ENCODE peak calls at places on chromosomes 1 and 21, in four cellular contexts. D is astrocyte; Y is aorta; N is naive thymus-derived CD4-positive, alpha-beta T cell. K is an unnamed sample.

GRCh38 chr1:160354388-160354985 is 11.3 kb downstream of the NCSTN start:
- DNase-seq in N (no peak), D (no peak), Y (peak; percentile 3), K (no peak)

GRCh38 chr1:50105430-50105829 is 3.3 kb upstream of the ELAVL4 start:
- DNase-seq in N (no peak), Y (no peak), D (no peak), K (no peak)

GRCh38 chr1:112849967-112850641 is 105.9 kb downstream of the SLC16A1 start:
- DNase-seq in Y (no peak), D (no peak), N (no peak), K (peak; percentile 29)

GRCh38 chr1:11180342-11180744 is 8.8 kb upstream of the ANGPTL7 start:
- DNase-seq in Y (no peak), D (peak; percentile 77), N (no peak), K (peak; percentile 23)

GRCh38 chr1:199404191-199404590 is 623.3 kb upstream of the NR5A2 start:
- DNase-seq in D (peak; percentile 49), N (no peak), Y (no peak), K (no peak)

GRCh38 chr1:209268479-209268878 is 315.0 kb upstream of the CAMK1G start:
- DNase-seq in Y (no peak), N (no peak), D (no peak), K (no peak)

GRCh38 chr1:35873243-35873642 is 9.8 kb upstream of the AGO1 start:
- DNase-seq in Y (no peak), N (no peak), D (no peak), K (no peak)

GRCh38 chr1:217896490-217896889 is 265.3 kb downstream of the SPATA17 start:
- DNase-seq in Y (no peak), D (peak; percentile 80), N (no peak), K (no peak)

GRCh38 chr1:8077120-8077573 is 51.0 kb upstream of the ERRFI1 start:
- DNase-seq in D (peak; percentile 99), Y (peak; percentile 84), N (no peak), K (no peak)

GRCh38 chr1:42186172-42186571 is 21.6 kb upstream of the GUCA2A start:
- DNase-seq in Y (no peak), N (no peak), D (peak; percentile 77), K (no peak)

GRCh38 chr1:233668725-233669294 is 54.9 kb downstream of the KCNK1 start:
- DNase-seq in D (peak; percentile 78), Y (no peak), N (no peak), K (peak; percentile 77)

GRCh38 chr21:33360281-33360680 is 35.5 kb downstream of the IFNAR1 start:
- DNase-seq in Y (no peak), D (peak; percentile 59), N (no peak), K (no peak)

GRCh38 chr1:184953600-184954219 is 20.6 kb downstream of the NIBAN1 start:
- DNase-seq in D (peak; percentile 84), N (no peak), Y (no peak), K (peak; percentile 99)

GRCh38 chr1:90964444-90965035 is 57.3 kb downstream of the ZNF644 start:
- DNase-seq in N (no peak), Y (no peak), D (peak; percentile 5), K (no peak)

GRCh38 chr21:36901575-36901974 is 64.9 kb downstream of the HLCS start:
- DNase-seq in N (no peak), Y (no peak), D (no peak), K (no peak)

GRCh38 chr1:197519741-197520334 is 251.8 kb downstream of the CRB1 start:
- DNase-seq in N (no peak), D (peak; percentile 5), Y (no peak), K (no peak)

GRCh38 chr1:235407419-235407818 is 40.2 kb downstream of the TBCE start:
- DNase-seq in Y (no peak), D (no peak), N (no peak), K (no peak)

GRCh38 chr21:32143222-32143939 is 135.5 kb downstream of the MIS18A start:
- DNase-seq in Y (no peak), N (no peak), D (peak; percentile 4), K (no peak)

GRCh38 chr1:158461534-158461933 is at the start of gene OR10K1:
- DNase-seq in N (no peak), Y (no peak), D (no peak), K (no peak)

GRCh38 chr1:85289207-85289847 is 12.9 kb upstream of the BCL10 start:
- DNase-seq in Y (no peak), D (peak; percentile 96), N (no peak), K (peak; percentile 99)

GRCh38 chr1:230682882-230683610 is 30.9 kb downstream of the AGT start:
- DNase-seq in N (no peak), D (peak; percentile 73), Y (no peak), K (peak; percentile 43)

GRCh38 chr21:33403786-33404571 is 766 bp downstream of the IFNGR2 start:
- DNase-seq in N (peak; percentile 21), Y (peak; percentile 92), D (peak; percentile 43), K (peak; percentile 38)

GRCh38 chr1:173476664-173477285 is 360 bp upstream of the PRDX6 start:
- DNase-seq in N (peak; percentile 66), Y (peak; percentile 96), D (peak; percentile 73), K (peak; percentile 82)

GRCh38 chr1:205438213-205439158 is 16.6 kb upstream of the LEMD1 start:
- DNase-seq in Y (peak; percentile 91), N (no peak), D (peak; percentile 57), K (no peak)

GRCh38 chr1:54996359-54996868 is 2.3 kb upstream of the BSND start:
- DNase-seq in Y (peak; percentile 95), D (peak; percentile 20), N (peak; percentile 41), K (peak; percentile 45)

GRCh38 chr1:91864017-91864700 is 21.8 kb downstream of the TGFBR3 start:
- DNase-seq in N (no peak), Y (no peak), D (peak; percentile 51), K (peak; percentile 87)

GRCh38 chr1:47684518-47684917 is 246.7 kb downstream of the FOXD2 start:
- DNase-seq in N (no peak), Y (no peak), D (no peak), K (no peak)

GRCh38 chr1:158095737-158096335 is 84.9 kb upstream of the CD1D start:
- DNase-seq in N (no peak), Y (no peak), D (no peak), K (no peak)

GRCh38 chr21:24208562-24209260 is 1398.6 kb downstream of the MRPL39 start:
- DNase-seq in N (no peak), Y (peak; percentile 55), D (no peak), K (no peak)

GRCh38 chr1:192983349-192983980 is 75.7 kb downstream of the UCHL5 start:
- DNase-seq in N (no peak), D (no peak), Y (no peak), K (peak; percentile 34)

GRCh38 chr1:65949933-65950332 is 157.2 kb downstream of the PDE4B start:
- DNase-seq in D (no peak), N (no peak), Y (no peak), K (no peak)

GRCh38 chr21:35578350-35578782 is 482.0 kb downstream of the SETD4 start:
- DNase-seq in Y (no peak), N (no peak), D (peak; percentile 95), K (peak; percentile 76)

GRCh38 chr21:21232320-21232719 is 234.1 kb downstream of the NCAM2 start:
- DNase-seq in N (no peak), D (no peak), Y (no peak), K (no peak)

GRCh38 chr21:42849759-42850412 is 29.5 kb downstream of the WDR4 start:
- DNase-seq in Y (no peak), N (no peak), D (no peak), K (no peak)

GRCh38 chr1:220123889-220124288 is 30.0 kb downstream of the IARS2 start:
- DNase-seq in N (no peak), D (no peak), Y (no peak), K (no peak)

GRCh38 chr1:182993746-182994145 is 29.5 kb upstream of the LAMC1 start:
- DNase-seq in N (no peak), Y (no peak), D (no peak), K (peak; percentile 90)

GRCh38 chr1:15424146-15424667 is 14.0 kb upstream of the CTRC start:
- DNase-seq in Y (no peak), N (no peak), D (no peak), K (no peak)

GRCh38 chr1:28933277-28933676 is 18.9 kb downstream of the EPB41 start:
- DNase-seq in Y (no peak), D (no peak), N (peak; percentile 25), K (peak; percentile 4)

GRCh38 chr1:28926629-28927441 is 12.5 kb downstream of the EPB41 start:
- DNase-seq in Y (no peak), N (peak; percentile 79), D (no peak), K (no peak)

GRCh38 chr1:28925350-28925891 is 11.1 kb downstream of the EPB41 start:
- DNase-seq in D (no peak), Y (no peak), N (no peak), K (no peak)

GRCh38 chr1:28927442-28928305 is 13.3 kb downstream of the EPB41 start:
- DNase-seq in D (peak; percentile 16), N (no peak), Y (no peak), K (no peak)

GRCh38 chr1:28928306-28928987 is 14.1 kb downstream of the EPB41 start:
- DNase-seq in Y (no peak), D (no peak), N (no peak), K (no peak)
- H3K27ac ChIP-seq in Y (no peak overlapping the region), D (no peak overlapping the region), N (peak overlapping the region; percentile 69), K (no peak overlapping the region)

DNA sequence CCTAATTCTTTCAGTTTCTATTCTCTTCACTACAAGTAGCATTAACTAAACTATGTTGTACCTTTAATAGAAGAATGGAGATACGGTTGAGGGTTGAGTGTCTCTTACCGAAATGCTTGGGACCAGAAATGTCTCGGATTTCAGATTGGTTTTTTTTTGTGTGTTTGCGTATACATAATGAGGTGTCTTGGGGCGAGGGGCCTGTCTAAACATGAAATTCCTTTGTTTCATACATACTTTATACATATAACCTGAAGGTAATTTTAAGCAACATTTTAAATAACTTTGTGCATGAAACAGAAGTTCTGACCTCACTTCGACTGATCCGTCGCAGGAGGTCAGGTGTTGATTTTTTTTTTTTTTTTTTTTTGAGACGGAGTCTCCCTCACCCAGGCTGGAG is 36.3 kb upstream of the MYOCOS start:
- DNase-seq in D (no peak), Y (no peak), N (no peak), K (peak; percentile 86)
- H3K4me1 ChIP-seq in D (peaks cover 4% of the 10 kb centered on the region), Y (no peaks in the 10 kb centered on the region), N (no peaks in the 10 kb centered on the region), K (peaks cover 7% of the 10 kb centered on the region)

DNA sequence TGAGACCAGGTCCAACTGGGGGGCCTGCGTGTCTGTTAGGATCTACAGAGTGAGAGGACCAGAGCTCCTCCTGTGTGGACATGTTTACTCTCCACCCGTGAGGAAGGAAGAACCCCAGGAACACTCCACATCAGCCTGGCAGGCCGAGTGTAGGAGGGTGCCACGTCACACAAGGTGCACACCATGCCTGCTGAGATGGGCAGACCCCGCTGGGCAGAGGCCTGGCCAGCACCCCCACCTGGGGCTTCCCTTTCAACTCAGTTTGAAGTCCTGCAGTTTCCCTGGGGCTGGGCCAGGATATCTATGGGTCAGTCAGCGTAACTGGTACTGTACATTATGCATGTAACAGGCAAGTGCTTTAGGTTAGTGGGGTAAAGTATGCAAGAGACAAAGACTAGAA is 30.1 kb upstream of the PCBP3 start:
- DNase-seq in N (no peak), D (no peak), Y (peak; percentile 47), K (no peak)
- H3K27me3 ChIP-seq in N (no peaks in the 10 kb centered on the region), D (peaks cover 11% of the 10 kb centered on the region), Y (no peaks in the 10 kb centered on the region), K (peaks cover 11% of the 10 kb centered on the region)

GRCh38 chr1:53889304-53890298 is at the start of gene YIPF1:
- DNase-seq in Y (peak; percentile 97), N (peak; percentile 80), D (peak; percentile 79), K (peak; percentile 88)
- H3K27ac ChIP-seq in Y (peak within 1 kb of the TSS; percentile 51), N (peak within 1 kb of the TSS; percentile 75), D (peak within 1 kb of the TSS; percentile 73), K (peak within 1 kb of the TSS; percentile 74)